ENCODE peak calls at places on chromosomes 16 and 17, in five cellular contexts. U, I, G, R and L are unnamed samples.

GRCh38 chr17:76943781-76944213 is 75.6 kb downstream of the MGAT5B start:
- DNase-seq in U (no peak), I (no peak), G (no peak), R (no peak), L (no peak)

GRCh38 chr16:70685938-70686375 is at the start of gene MTSS2:
- DNase-seq in U (peak), I (peak), G (peak), R (peak), L (no peak)

GRCh38 chr16:81928975-81929374 is 82.3 kb downstream of the SDR42E1 start:
- DNase-seq in U (no peak), I (no peak), G (no peak), R (no peak), L (peak)

GRCh38 chr16:84950906-84951305 is 60.4 kb downstream of the ZDHHC7 start:
- DNase-seq in U (no peak), I (no peak), G (peak), R (no peak), L (no peak)

GRCh38 chr16:31471875-31472558 is at the start of gene TGFB1I1:
- DNase-seq in U (peak), I (peak), G (peak), R (peak), L (no peak)

GRCh38 chr16:5709889-5710288 is 612.3 kb upstream of the EEF2KMT start:
- DNase-seq in U (peak), I (no peak), G (no peak), R (no peak), L (no peak)

GRCh38 chr16:30997887-30998711 is 12.3 kb downstream of the STX1B start:
- DNase-seq in U (peak), I (no peak), G (peak), R (no peak), L (no peak)

GRCh38 chr16:28905229-28905754 is 19.7 kb downstream of the RABEP2 start:
- DNase-seq in U (no peak), I (no peak), G (no peak), R (no peak), L (no peak)

GRCh38 chr16:54193656-54194007 is 93.0 kb downstream of the IRX3 start:
- DNase-seq in U (peak), I (peak), G (peak), R (peak), L (no peak)

GRCh38 chr16:31177136-31177535 is 2.8 kb upstream of the FUS start:
- DNase-seq in U (peak), I (no peak), G (no peak), R (no peak), L (no peak)

GRCh38 chr17:63249256-63250006 is 196.7 kb downstream of the CYB561 start:
- DNase-seq in U (peak), I (no peak), G (no peak), R (no peak), L (no peak)

GRCh38 chr17:8473451-8474192 is 37.9 kb downstream of the NDEL1 start:
- DNase-seq in U (no peak), I (no peak), G (no peak), R (no peak), L (no peak)

GRCh38 chr16:53740476-53740875 is 36.5 kb downstream of the FTO start:
- DNase-seq in U (peak), I (no peak), G (no peak), R (no peak), L (no peak)

GRCh38 chr16:88809676-88810165 is 2.0 kb downstream of the APRT start:
- DNase-seq in U (no peak), I (no peak), G (no peak), R (no peak), L (no peak)

GRCh38 chr16:68306633-68307032 is 4.1 kb downstream of the SLC7A6OS start:
- DNase-seq in U (no peak), I (no peak), G (no peak), R (no peak), L (no peak)

GRCh38 chr17:80289631-80290030 is 29.0 kb downstream of the RNF213 start:
- DNase-seq in U (no peak), I (no peak), G (no peak), R (no peak), L (no peak)

GRCh38 chr17:31190351-31190750 is 95.6 kb downstream of the NF1 start:
- DNase-seq in U (peak), I (no peak), G (no peak), R (no peak), L (no peak)

GRCh38 chr17:76337413-76337777 is 16.3 kb downstream of the PRPSAP1 start:
- DNase-seq in U (peak), I (no peak), G (no peak), R (no peak), L (no peak)

GRCh38 chr17:79988163-79988971 is 47.3 kb downstream of the TBC1D16 start:
- DNase-seq in U (peak), I (peak), G (peak), R (peak), L (no peak)

GRCh38 chr17:43627657-43628650 is 33.8 kb downstream of the MEOX1 start:
- DNase-seq in U (no peak), I (no peak), G (no peak), R (no peak), L (no peak)

GRCh38 chr17:49287481-49287880 is 56.9 kb upstream of the PHOSPHO1 start:
- DNase-seq in U (no peak), I (no peak), G (no peak), R (no peak), L (no peak)

GRCh38 chr16:70680495-70681381 is 5.1 kb downstream of the MTSS2 start:
- DNase-seq in U (no peak), I (no peak), G (no peak), R (peak), L (no peak)

GRCh38 chr16:2194166-2194834 is 2.1 kb downstream of the CASKIN1 start:
- DNase-seq in U (peak), I (no peak), G (peak), R (no peak), L (no peak)

GRCh38 chr17:44219126-44219635 is 294 bp downstream of the UBTF start:
- DNase-seq in U (peak), I (peak), G (peak), R (peak), L (no peak)

GRCh38 chr16:51813609-51814008 is 662.5 kb upstream of the SALL1 start:
- DNase-seq in U (no peak), I (no peak), G (no peak), R (no peak), L (no peak)

GRCh38 chr16:51815527-51815926 is 664.5 kb upstream of the SALL1 start:
- DNase-seq in U (no peak), I (no peak), G (no peak), R (no peak), L (no peak)

GRCh38 chr16:51812945-51813344 is 661.9 kb upstream of the SALL1 start:
- DNase-seq in U (no peak), I (no peak), G (no peak), R (no peak), L (no peak)

GRCh38 chr16:51816929-51817328 is 665.9 kb upstream of the SALL1 start:
- DNase-seq in U (no peak), I (no peak), G (no peak), R (no peak), L (no peak)

GRCh38 chr16:51814617-51815016 is 663.5 kb upstream of the SALL1 start:
- DNase-seq in U (no peak), I (no peak), G (no peak), R (no peak), L (no peak)
- H3K27ac ChIP-seq in U (no peak), I (no peak), G (no peak), R (no peak), L (no peak)

GRCh38 chr17:14019186-14019956 is 49.9 kb upstream of the COX10 start:
- DNase-seq in U (peak), I (no peak), G (no peak), R (no peak), L (no peak)
- H3K4me3 ChIP-seq in U (no peak), I (no peak), G (no peak), R (no peak), L (no peak)

GRCh38 chr17:33202796-33203195 is 90.3 kb downstream of the ASIC2 start:
- DNase-seq in U (no peak), I (no peak), G (no peak), R (no peak), L (no peak)
- TF ChIP-seq CTCF in U (no peak), I (no peak), G (no peak), R (no peak), L (no peak)

GRCh38 chr16:75618782-75619181 is 4.3 kb downstream of the ADAT1 start:
- DNase-seq in U (no peak), I (no peak), G (no peak), R (no peak), L (no peak)

GRCh38 chr16:75617121-75617520 is 6.0 kb downstream of the ADAT1 start:
- DNase-seq in U (no peak), I (no peak), G (no peak), R (no peak), L (no peak)

GRCh38 chr16:75614247-75614897 is 8.7 kb downstream of the ADAT1 start:
- DNase-seq in U (peak), I (no peak), G (no peak), R (no peak), L (no peak)

GRCh38 chr16:75620326-75621169 is 2.5 kb downstream of the ADAT1 start:
- DNase-seq in U (no peak), I (no peak), G (no peak), R (no peak), L (no peak)

DNA sequence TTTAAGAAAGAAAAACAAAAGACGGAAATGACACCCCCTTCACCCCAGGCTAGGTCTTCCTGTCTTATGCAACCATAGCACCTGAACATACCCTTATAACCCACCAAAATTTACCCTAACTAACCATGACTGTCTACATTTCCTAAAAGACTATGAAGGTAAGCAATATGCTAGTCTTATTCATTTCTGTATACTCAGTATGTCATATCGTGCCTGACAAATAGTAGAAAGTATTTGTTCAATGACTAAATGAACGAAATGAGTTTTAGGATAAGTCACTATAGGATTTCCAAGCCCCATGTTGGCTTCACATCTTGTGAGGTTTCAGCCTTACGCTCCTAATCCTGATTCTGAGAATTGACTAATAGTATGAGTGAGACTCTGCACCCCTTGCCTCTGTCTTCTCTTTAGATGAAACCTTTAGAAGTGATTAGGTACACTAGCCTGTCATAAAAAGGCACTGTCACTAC is 6.5 kb downstream of the ADAT1 start:
- DNase-seq in U (no peak), I (no peak), G (no peak), R (no peak), L (no peak)
- H3K27ac ChIP-seq in U (no peak), I (no peak), G (no peak), R (no peak), L (no peak)

GRCh38 chr16:90016339-90016950 is 2.8 kb downstream of the DBNDD1 start:
- DNase-seq in U (no peak), I (no peak), G (no peak), R (no peak), L (no peak)

GRCh38 chr16:90020260-90020837 is 1.1 kb upstream of the DBNDD1 start:
- DNase-seq in U (peak), I (no peak), G (no peak), R (no peak), L (no peak)

GRCh38 chr16:90019543-90020259 is 445 bp upstream of the DBNDD1 start:
- DNase-seq in U (peak), I (peak), G (peak), R (peak), L (no peak)

GRCh38 chr16:90019201-90019542 is at the start of gene DBNDD1:
- DNase-seq in U (no peak), I (no peak), G (no peak), R (no peak), L (no peak)

DNA sequence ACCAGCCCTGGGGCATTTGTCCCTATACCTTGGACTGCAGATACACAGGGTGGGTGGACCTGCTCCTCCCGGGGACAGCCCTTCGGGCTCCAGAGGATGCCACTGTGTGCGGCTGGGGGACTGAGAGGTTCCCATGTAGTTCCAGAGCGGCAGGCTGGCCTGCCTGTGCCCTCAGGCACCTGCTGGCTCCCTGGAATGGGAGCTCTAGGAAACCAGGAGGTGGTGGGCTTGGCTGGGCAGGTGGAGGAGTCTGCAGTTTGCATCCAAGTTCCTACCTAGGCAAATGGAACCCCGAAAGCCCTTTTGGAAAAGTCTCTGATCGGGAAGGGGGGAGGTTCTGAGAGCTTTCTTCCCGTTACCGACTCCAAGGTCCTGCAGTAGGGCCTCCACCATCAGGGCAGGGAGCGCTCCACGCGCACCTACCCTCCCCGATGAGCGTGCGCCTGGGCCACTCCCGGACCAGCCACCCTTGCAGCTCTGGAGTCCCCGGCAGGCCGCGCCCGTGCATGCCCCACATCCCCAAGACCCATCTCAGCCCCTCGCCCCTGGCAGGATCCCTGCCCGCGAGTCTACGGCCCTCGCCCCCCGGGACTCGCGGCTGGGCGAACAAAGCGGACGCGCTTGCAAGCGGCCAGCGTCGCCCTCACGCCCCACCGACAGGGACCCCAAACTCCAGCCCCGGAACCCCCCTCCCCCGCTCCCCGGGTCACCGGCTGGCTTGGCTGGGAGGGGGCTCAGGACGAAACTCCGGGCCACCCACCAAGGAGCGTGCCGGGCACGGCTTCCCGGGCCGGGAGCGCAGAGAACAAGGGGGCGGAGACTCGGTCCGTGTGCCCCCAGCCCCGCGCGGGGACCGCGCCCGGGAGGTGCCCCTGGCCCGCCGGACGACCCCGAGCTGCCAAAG is 707 bp downstream of the DBNDD1 start:
- DNase-seq in U (no peak), I (no peak), G (no peak), R (no peak), L (no peak)
- H3K4me3 ChIP-seq in U (peak), I (peak), G (peak), R (peak), L (peak)

DNA sequence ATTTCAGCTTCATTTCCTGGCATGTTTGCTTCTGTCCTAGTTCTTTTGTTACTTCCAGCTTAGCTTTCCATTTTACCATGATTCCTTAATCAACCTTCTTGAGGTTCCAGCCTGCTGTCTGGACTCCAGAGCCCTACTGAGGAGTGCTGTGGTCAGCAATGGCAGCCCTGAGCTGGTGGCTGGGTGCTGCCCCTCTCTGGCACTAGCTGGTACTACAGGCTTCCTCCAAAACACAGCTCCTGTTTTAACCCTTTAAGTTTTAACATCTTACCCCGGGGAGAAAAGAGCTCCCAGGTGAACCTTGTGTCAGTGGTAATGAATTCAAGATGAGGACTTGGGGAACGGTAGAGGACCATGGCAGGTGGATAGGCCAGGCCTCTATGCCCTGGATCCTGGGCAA is 395.5 kb downstream of the TMEM114 start:
- DNase-seq in U (no peak), I (no peak), G (no peak), R (no peak), L (no peak)
- TF ChIP-seq CTCF in U (no peak), I (no peak), G (no peak), R (no peak), L (no peak)

GRCh38 chr17:51034800-51035199 is 85.9 kb downstream of the SPAG9 start:
- DNase-seq in U (no peak), I (no peak), G (no peak), R (no peak), L (no peak)
- H3K27ac ChIP-seq in U (no peak), I (no peak), G (no peak), R (no peak), L (no peak)